ENCODE peak calls at places on chromosomes 16 and 17, in six cellular contexts. One of them, this sample, is unnamed.

GRCh38 chr17:17028059-17028877 is 14.0 kb upstream of the MPRIP start:
- DNase-seq in Panc1: no peak
- DNase-seq in breast epithelium: peak
- DNase-seq in body of pancreas: peak
- DNase-seq in AG09319: no peak
- DNase-seq in activated B cell treated with CpG ODN at 0.5 μM for 24 hours: no peak
- DNase-seq in this sample: peak

GRCh38 chr17:7441202-7441705 is 1.9 kb downstream of the FGF11 start:
- DNase-seq in activated B cell treated with CpG ODN at 0.5 μM for 24 hours: no peak
- DNase-seq in AG09319: no peak
- DNase-seq in Panc1: no peak
- DNase-seq in body of pancreas: no peak
- DNase-seq in breast epithelium: no peak
- DNase-seq in this sample: no peak

GRCh38 chr16:50393461-50394214 is 24.9 kb upstream of the BRD7 start:
- DNase-seq in breast epithelium: no peak
- DNase-seq in AG09319: no peak
- DNase-seq in Panc1: no peak
- DNase-seq in body of pancreas: no peak
- DNase-seq in activated B cell treated with CpG ODN at 0.5 μM for 24 hours: no peak
- DNase-seq in this sample: no peak

GRCh38 chr16:19776565-19776964 is 58.5 kb downstream of the IQCK start:
- DNase-seq in body of pancreas: no peak
- DNase-seq in breast epithelium: no peak
- DNase-seq in AG09319: no peak
- DNase-seq in activated B cell treated with CpG ODN at 0.5 μM for 24 hours: no peak
- DNase-seq in Panc1: no peak
- DNase-seq in this sample: no peak

GRCh38 chr17:82400830-82401229 is 17.3 kb upstream of the HEXD start:
- DNase-seq in AG09319: no peak
- DNase-seq in breast epithelium: no peak
- DNase-seq in activated B cell treated with CpG ODN at 0.5 μM for 24 hours: peak
- DNase-seq in body of pancreas: no peak
- DNase-seq in Panc1: no peak
- DNase-seq in this sample: no peak

GRCh38 chr17:2137342-2138098 is 82.6 kb downstream of the HIC1 start:
- DNase-seq in activated B cell treated with CpG ODN at 0.5 μM for 24 hours: no peak
- DNase-seq in breast epithelium: no peak
- DNase-seq in AG09319: no peak
- DNase-seq in Panc1: no peak
- DNase-seq in body of pancreas: peak
- DNase-seq in this sample: no peak

GRCh38 chr16:88287219-88287618 is 95.5 kb upstream of the ZNF469 start:
- DNase-seq in Panc1: no peak
- DNase-seq in activated B cell treated with CpG ODN at 0.5 μM for 24 hours: no peak
- DNase-seq in breast epithelium: no peak
- DNase-seq in AG09319: no peak
- DNase-seq in body of pancreas: no peak
- DNase-seq in this sample: no peak

GRCh38 chr17:7914771-7915610 is 1.1 kb downstream of the RNF227 start:
- DNase-seq in AG09319: no peak
- DNase-seq in body of pancreas: peak
- DNase-seq in Panc1: no peak
- DNase-seq in activated B cell treated with CpG ODN at 0.5 μM for 24 hours: no peak
- DNase-seq in breast epithelium: peak
- DNase-seq in this sample: no peak

GRCh38 chr17:77565166-77565565 is 393.3 kb upstream of the TNRC6C start:
- DNase-seq in AG09319: no peak
- DNase-seq in body of pancreas: no peak
- DNase-seq in activated B cell treated with CpG ODN at 0.5 μM for 24 hours: no peak
- DNase-seq in Panc1: no peak
- DNase-seq in breast epithelium: no peak
- DNase-seq in this sample: no peak

GRCh38 chr16:59758848-59759247 is 1024.7 kb upstream of the GOT2 start:
- DNase-seq in breast epithelium: no peak
- DNase-seq in body of pancreas: no peak
- DNase-seq in activated B cell treated with CpG ODN at 0.5 μM for 24 hours: no peak
- DNase-seq in AG09319: no peak
- DNase-seq in Panc1: no peak
- DNase-seq in this sample: no peak

GRCh38 chr17:1491406-1492248 is 859 bp downstream of the MYO1C start:
- DNase-seq in activated B cell treated with CpG ODN at 0.5 μM for 24 hours: peak
- DNase-seq in AG09319: no peak
- DNase-seq in Panc1: no peak
- DNase-seq in body of pancreas: peak
- DNase-seq in breast epithelium: peak
- DNase-seq in this sample: no peak

GRCh38 chr16:82699711-82700495 is 73.1 kb downstream of the CDH13 start:
- DNase-seq in AG09319: peak
- DNase-seq in Panc1: no peak
- DNase-seq in breast epithelium: no peak
- DNase-seq in body of pancreas: peak
- DNase-seq in activated B cell treated with CpG ODN at 0.5 μM for 24 hours: no peak
- DNase-seq in this sample: no peak

GRCh38 chr17:61809816-61810392 is 53.4 kb downstream of the BRIP1 start:
- DNase-seq in Panc1: no peak
- DNase-seq in body of pancreas: no peak
- DNase-seq in AG09319: peak
- DNase-seq in activated B cell treated with CpG ODN at 0.5 μM for 24 hours: no peak
- DNase-seq in breast epithelium: no peak
- DNase-seq in this sample: no peak

GRCh38 chr17:40532520-40533253 is 31.3 kb upstream of the TNS4 start:
- DNase-seq in AG09319: no peak
- DNase-seq in breast epithelium: no peak
- DNase-seq in activated B cell treated with CpG ODN at 0.5 μM for 24 hours: no peak
- DNase-seq in body of pancreas: no peak
- DNase-seq in Panc1: no peak
- DNase-seq in this sample: no peak

GRCh38 chr17:38728290-38728831 is 1.8 kb upstream of the CISD3 start:
- DNase-seq in activated B cell treated with CpG ODN at 0.5 μM for 24 hours: no peak
- DNase-seq in body of pancreas: no peak
- DNase-seq in breast epithelium: no peak
- DNase-seq in AG09319: no peak
- DNase-seq in Panc1: no peak
- DNase-seq in this sample: no peak

GRCh38 chr17:73431401-73432205 is 119.8 kb upstream of the CDC42EP4 start:
- DNase-seq in AG09319: no peak
- DNase-seq in breast epithelium: no peak
- DNase-seq in Panc1: no peak
- DNase-seq in body of pancreas: no peak
- DNase-seq in activated B cell treated with CpG ODN at 0.5 μM for 24 hours: no peak
- DNase-seq in this sample: no peak

GRCh38 chr17:57697891-57698708 is 47.0 kb downstream of the CCDC182 start:
- DNase-seq in breast epithelium: no peak
- DNase-seq in activated B cell treated with CpG ODN at 0.5 μM for 24 hours: no peak
- DNase-seq in AG09319: no peak
- DNase-seq in Panc1: no peak
- DNase-seq in body of pancreas: no peak
- DNase-seq in this sample: no peak

GRCh38 chr17:68847711-68848110 is 107.5 kb downstream of the ABCA8 start:
- DNase-seq in Panc1: no peak
- DNase-seq in breast epithelium: no peak
- DNase-seq in AG09319: no peak
- DNase-seq in body of pancreas: no peak
- DNase-seq in activated B cell treated with CpG ODN at 0.5 μM for 24 hours: no peak
- DNase-seq in this sample: no peak

GRCh38 chr16:60318486-60318885 is 1584.4 kb upstream of the GOT2 start:
- DNase-seq in breast epithelium: no peak
- DNase-seq in AG09319: no peak
- DNase-seq in Panc1: no peak
- DNase-seq in activated B cell treated with CpG ODN at 0.5 μM for 24 hours: no peak
- DNase-seq in body of pancreas: no peak
- DNase-seq in this sample: no peak

GRCh38 chr16:75789237-75789636 is 62.9 kb upstream of the CPHXL start:
- DNase-seq in AG09319: peak
- DNase-seq in activated B cell treated with CpG ODN at 0.5 μM for 24 hours: no peak
- DNase-seq in breast epithelium: no peak
- DNase-seq in body of pancreas: no peak
- DNase-seq in Panc1: peak
- DNase-seq in this sample: no peak

DNA sequence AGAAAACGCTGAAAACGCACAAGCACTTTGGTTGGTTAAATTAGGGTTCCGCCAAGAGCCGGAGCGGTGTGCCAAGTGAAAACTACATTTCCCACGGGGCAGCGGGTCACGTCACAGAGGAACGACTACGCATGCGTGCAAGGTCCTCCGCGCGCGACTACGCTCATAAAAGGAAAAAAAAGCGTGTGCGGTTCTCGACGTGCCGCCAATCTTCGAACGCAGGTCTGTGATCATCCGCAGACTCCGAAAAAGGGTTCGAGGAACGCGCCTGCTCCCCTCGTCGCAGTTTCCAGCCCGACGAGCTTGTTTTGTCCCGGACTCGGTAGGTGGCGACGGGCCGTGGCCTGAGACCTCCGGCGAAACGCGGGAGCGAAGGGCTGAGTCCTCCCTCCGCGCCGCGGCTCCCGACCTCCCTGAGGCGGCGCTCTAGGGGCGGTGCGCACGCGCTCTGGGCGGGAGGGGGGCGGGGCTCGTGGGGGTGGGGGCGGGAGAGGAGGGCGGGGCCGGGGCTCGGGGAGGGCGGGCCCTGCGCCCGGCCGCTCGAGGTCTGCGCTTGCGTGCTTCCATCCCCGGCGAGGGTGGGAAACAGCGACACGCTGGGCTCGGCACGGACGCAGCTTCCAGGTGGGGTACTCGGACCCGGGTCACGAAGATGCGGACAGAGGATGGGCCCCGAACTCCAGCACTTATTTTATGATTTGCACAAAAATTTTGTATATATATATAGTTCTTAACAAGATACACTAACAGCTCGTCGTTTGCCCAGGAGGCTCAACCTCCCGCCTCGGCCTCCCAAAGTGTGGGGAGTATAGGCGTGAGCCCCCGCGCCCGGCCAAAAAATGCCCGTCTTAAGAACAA is at the start of gene SGF29:
- DNase-seq in AG09319: peak
- DNase-seq in breast epithelium: peak
- DNase-seq in activated B cell treated with CpG ODN at 0.5 μM for 24 hours: peak
- DNase-seq in Panc1: peak
- DNase-seq in body of pancreas: peak
- DNase-seq in this sample: peak
- TF ChIP-seq CTCF in AG09319: peak
- TF ChIP-seq CTCF in breast epithelium: no peak
- TF ChIP-seq CTCF in activated B cell treated with CpG ODN at 0.5 μM for 24 hours: no peak
- TF ChIP-seq CTCF in Panc1: peak
- TF ChIP-seq CTCF in body of pancreas: no peak
- TF ChIP-seq CTCF in this sample: no peak

GRCh38 chr17:18862011-18862410 is 4.1 kb downstream of the PRPSAP2 start:
- DNase-seq in breast epithelium: no peak
- DNase-seq in Panc1: no peak
- DNase-seq in activated B cell treated with CpG ODN at 0.5 μM for 24 hours: no peak
- DNase-seq in AG09319: no peak
- DNase-seq in body of pancreas: no peak
- DNase-seq in this sample: no peak

GRCh38 chr17:18866866-18867813 is 9.2 kb downstream of the PRPSAP2 start:
- DNase-seq in breast epithelium: no peak
- DNase-seq in body of pancreas: no peak
- DNase-seq in Panc1: no peak
- DNase-seq in activated B cell treated with CpG ODN at 0.5 μM for 24 hours: no peak
- DNase-seq in AG09319: no peak
- DNase-seq in this sample: no peak
- TF ChIP-seq CTCF in breast epithelium: no peak
- TF ChIP-seq CTCF in body of pancreas: no peak
- TF ChIP-seq CTCF in Panc1: no peak
- TF ChIP-seq CTCF in activated B cell treated with CpG ODN at 0.5 μM for 24 hours: no peak
- TF ChIP-seq CTCF in AG09319: no peak
- TF ChIP-seq CTCF in this sample: no peak

DNA sequence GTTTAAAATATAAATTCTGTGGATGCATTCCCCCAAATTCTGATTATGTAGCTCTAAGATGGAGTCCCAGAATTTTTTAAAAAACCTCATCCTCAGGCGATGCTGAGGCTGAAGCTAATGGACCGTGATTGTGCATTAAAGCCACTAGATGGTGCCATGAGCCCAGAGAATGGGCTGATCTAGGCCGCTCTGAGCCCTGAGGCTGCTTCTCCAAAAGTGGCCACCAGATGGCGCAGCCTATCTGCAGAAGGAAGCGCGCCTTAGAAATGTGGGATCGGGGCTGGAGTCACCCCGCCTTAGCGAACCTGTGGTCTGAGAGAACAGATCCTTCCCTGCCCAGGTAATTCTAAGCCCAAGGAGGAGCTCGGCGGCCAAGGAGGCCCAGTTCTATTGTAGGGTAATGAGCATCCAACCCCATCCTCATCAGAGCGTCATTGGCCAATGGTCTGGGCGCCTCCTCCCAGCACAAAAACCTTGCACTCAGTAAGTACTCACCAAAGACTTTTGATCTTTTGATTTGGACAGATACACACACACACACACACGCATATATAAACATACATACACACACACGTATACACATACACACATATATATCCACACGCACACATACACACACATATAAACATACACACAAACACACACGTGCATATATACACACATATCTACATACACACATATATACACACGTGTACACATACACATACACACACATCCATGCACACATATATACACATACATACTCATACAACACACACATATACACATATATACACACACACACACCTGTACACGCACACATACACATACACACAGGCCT is 13.7 kb upstream of the MMP2 start:
- DNase-seq in activated B cell treated with CpG ODN at 0.5 μM for 24 hours: peak
- DNase-seq in body of pancreas: peak
- DNase-seq in breast epithelium: peak
- DNase-seq in Panc1: peak
- DNase-seq in AG09319: no peak
- DNase-seq in this sample: no peak
- TF ChIP-seq CTCF in activated B cell treated with CpG ODN at 0.5 μM for 24 hours: peak
- TF ChIP-seq CTCF in body of pancreas: peak
- TF ChIP-seq CTCF in breast epithelium: peak
- TF ChIP-seq CTCF in Panc1: peak
- TF ChIP-seq CTCF in AG09319: peak
- TF ChIP-seq CTCF in this sample: peak

DNA sequence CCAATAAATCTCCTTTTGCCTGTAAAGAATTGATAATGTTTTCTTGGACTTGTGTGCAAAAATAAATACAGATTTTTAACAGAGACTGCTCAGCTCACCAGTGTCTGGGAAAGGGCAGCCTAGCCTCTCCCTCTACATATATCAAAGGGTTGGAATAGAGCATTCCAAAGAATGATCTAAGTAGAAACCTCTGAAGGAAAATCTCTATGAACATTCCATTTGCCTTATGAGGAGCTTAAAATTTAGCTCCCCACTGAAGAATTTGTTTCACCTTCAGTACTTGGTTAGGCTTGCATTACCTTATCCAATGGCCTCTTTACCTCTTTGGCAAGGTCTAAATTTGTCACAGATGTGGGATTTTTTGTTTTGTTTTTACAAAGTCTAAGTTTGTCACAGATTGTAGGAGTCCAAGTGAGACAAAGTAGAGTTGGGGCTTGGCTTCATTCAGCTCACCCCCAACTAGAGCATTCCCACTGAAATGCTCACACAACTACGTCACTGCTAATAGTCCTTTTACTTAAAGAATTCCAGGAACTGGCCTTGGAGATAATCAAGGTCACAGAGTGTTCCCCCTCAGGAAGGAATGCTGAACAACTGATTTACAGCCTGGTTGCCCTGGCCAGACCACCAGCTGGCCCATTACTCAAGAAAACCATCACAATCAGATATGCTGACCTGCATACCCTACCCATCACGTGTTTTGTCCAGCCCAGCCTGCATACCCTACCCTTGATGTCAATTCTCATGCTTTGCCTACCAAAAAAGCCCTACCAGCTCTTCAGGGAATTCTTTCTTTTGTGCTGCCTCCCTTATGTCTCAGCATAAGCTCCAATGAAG is 26.6 kb upstream of the PPM1D start:
- DNase-seq in breast epithelium: no peak
- DNase-seq in Panc1: no peak
- DNase-seq in activated B cell treated with CpG ODN at 0.5 μM for 24 hours: no peak
- DNase-seq in body of pancreas: peak
- DNase-seq in AG09319: no peak
- DNase-seq in this sample: peak
- TF ChIP-seq CTCF in breast epithelium: no peak
- TF ChIP-seq CTCF in Panc1: no peak
- TF ChIP-seq CTCF in activated B cell treated with CpG ODN at 0.5 μM for 24 hours: no peak
- TF ChIP-seq CTCF in body of pancreas: no peak
- TF ChIP-seq CTCF in AG09319: no peak
- TF ChIP-seq CTCF in this sample: no peak

This sample was measured in epithelial cell of proximal tubule.